ENCODE peak calls at places on chromosomes 13 and 19, in four cellular contexts. One of them, this sample, is unnamed.

GRCh38 chr19:42175952-42176648 is 41.4 kb downstream of the DEDD2 start:
- DNase-seq in breast epithelium: no peak
- DNase-seq in Peyer's patch: peak
- DNase-seq in caudate nucleus: no peak
- DNase-seq in this sample: no peak

GRCh38 chr19:35318679-35319448 is 10.1 kb upstream of the CD22 start:
- DNase-seq in breast epithelium: peak
- DNase-seq in Peyer's patch: peak
- DNase-seq in caudate nucleus: peak
- DNase-seq in this sample: peak

GRCh38 chr19:53365899-53366493 is 491 bp downstream of the ZNF525 start:
- DNase-seq in breast epithelium: no peak
- DNase-seq in Peyer's patch: no peak
- DNase-seq in caudate nucleus: no peak
- DNase-seq in this sample: no peak

GRCh38 chr13:71374471-71375041 is 492.4 kb downstream of the DACH1 start:
- DNase-seq in breast epithelium: no peak
- DNase-seq in Peyer's patch: no peak
- DNase-seq in caudate nucleus: no peak
- DNase-seq in this sample: no peak

GRCh38 chr19:17755977-17756670 is 4.8 kb downstream of the FCHO1 start:
- DNase-seq in breast epithelium: no peak
- DNase-seq in Peyer's patch: peak
- DNase-seq in caudate nucleus: peak
- DNase-seq in this sample: no peak

GRCh38 chr13:43397110-43397509 is 373.7 kb downstream of the DNAJC15 start:
- DNase-seq in breast epithelium: no peak
- DNase-seq in Peyer's patch: no peak
- DNase-seq in caudate nucleus: no peak
- DNase-seq in this sample: no peak

GRCh38 chr19:4930664-4931063 is 21.4 kb downstream of the UHRF1 start:
- DNase-seq in breast epithelium: no peak
- DNase-seq in Peyer's patch: no peak
- DNase-seq in caudate nucleus: no peak
- DNase-seq in this sample: no peak

GRCh38 chr19:11539495-11540365 is 1.1 kb downstream of the CNN1 start:
- DNase-seq in breast epithelium: no peak
- DNase-seq in Peyer's patch: no peak
- DNase-seq in caudate nucleus: no peak
- DNase-seq in this sample: no peak

GRCh38 chr13:63880705-63881104 is 2465.1 kb upstream of the PCDH20 start:
- DNase-seq in breast epithelium: no peak
- DNase-seq in Peyer's patch: no peak
- DNase-seq in caudate nucleus: no peak
- DNase-seq in this sample: no peak

GRCh38 chr19:11382898-11383705 is 1.0 kb downstream of the EPOR start:
- DNase-seq in breast epithelium: no peak
- DNase-seq in Peyer's patch: peak
- DNase-seq in caudate nucleus: no peak
- DNase-seq in this sample: no peak

GRCh38 chr19:48868196-48868886 is at the start of gene PLEKHA4:
- DNase-seq in breast epithelium: no peak
- DNase-seq in Peyer's patch: peak
- DNase-seq in caudate nucleus: no peak
- DNase-seq in this sample: no peak

GRCh38 chr19:29283366-29283765 is 70.4 kb upstream of the UQCRFS1 start:
- DNase-seq in breast epithelium: no peak
- DNase-seq in Peyer's patch: no peak
- DNase-seq in caudate nucleus: no peak
- DNase-seq in this sample: no peak

GRCh38 chr13:34967851-34968562 is 25.9 kb downstream of the NBEA start:
- DNase-seq in breast epithelium: no peak
- DNase-seq in Peyer's patch: no peak
- DNase-seq in caudate nucleus: no peak
- DNase-seq in this sample: no peak

GRCh38 chr13:74256969-74257368 is 122.8 kb upstream of the KLF12 start:
- DNase-seq in breast epithelium: no peak
- DNase-seq in Peyer's patch: no peak
- DNase-seq in caudate nucleus: no peak
- DNase-seq in this sample: no peak

DNA sequence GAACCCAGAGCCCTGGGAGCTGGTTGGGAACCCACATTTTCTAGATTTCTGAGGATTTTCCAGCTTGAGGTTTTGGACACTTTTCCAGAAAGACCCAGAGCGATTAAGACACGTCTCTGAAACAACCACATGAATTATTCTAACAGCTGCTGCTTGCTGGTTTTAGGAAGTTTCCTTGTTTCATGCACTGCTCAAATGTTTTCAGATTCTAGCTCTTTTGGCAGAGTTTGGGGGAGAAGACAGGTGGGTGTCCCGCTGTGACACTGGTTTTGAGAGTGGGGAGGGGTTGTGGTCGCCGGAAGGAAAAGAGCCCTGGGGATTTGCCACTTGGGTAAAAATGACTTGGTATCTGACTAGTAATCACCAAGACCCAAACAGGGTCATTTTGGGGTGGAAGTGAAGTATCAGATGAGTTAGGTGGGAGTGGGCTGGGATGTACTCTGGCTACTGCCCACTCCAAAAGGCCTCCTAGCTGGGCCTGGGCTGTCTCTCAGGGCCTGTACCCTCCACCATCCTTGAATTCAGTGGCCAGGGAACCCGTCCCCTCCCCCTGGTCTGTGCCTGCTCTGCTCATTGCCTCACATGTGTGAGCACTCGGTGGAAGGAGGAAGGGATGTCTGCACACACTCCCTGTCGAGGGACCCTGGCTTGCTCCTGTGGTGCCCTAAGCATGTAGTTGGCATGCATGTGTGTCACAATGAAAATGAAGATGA is 13.2 kb downstream of the GATAD2A start:
- DNase-seq in breast epithelium: no peak
- DNase-seq in Peyer's patch: no peak
- DNase-seq in caudate nucleus: no peak
- DNase-seq in this sample: no peak
- H3K27ac ChIP-seq in breast epithelium: no peak
- H3K27ac ChIP-seq in Peyer's patch: no peak
- H3K27ac ChIP-seq in caudate nucleus: no peak
- H3K27ac ChIP-seq in this sample: no peak

DNA sequence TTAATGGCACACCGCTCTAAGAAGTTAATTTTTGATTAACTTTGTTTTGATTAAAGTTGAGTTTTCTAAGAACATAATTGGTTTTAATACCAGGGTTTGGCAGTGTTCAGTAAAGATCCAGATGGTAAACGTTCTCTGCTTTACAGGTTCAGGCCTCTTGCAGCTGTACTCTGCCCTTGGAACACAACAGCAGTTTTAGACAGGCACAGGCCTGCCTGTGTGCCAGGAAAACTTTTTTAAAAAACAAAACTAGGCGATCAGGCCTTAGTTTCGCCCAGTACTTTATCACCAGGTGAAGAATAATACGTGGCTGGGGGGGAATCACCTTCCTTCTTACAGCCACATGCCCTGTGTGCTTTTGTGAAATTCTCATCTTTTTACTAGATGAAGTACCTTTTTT is 38.0 kb upstream of the TEX29 start:
- DNase-seq in breast epithelium: no peak
- DNase-seq in Peyer's patch: no peak
- DNase-seq in caudate nucleus: no peak
- DNase-seq in this sample: no peak
- H3K27ac ChIP-seq in breast epithelium: peak
- H3K27ac ChIP-seq in Peyer's patch: no peak
- H3K27ac ChIP-seq in caudate nucleus: peak
- H3K27ac ChIP-seq in this sample: peak

GRCh38 chr19:45668342-45668871 is 386 bp downstream of the GIPR start:
- DNase-seq in breast epithelium: no peak
- DNase-seq in Peyer's patch: no peak
- DNase-seq in caudate nucleus: no peak
- DNase-seq in this sample: no peak

GRCh38 chr19:45670670-45671453 is 2.8 kb downstream of the GIPR start:
- DNase-seq in breast epithelium: peak
- DNase-seq in Peyer's patch: peak
- DNase-seq in caudate nucleus: no peak
- DNase-seq in this sample: no peak

GRCh38 chr19:45663800-45664199 is 4.2 kb upstream of the GIPR start:
- DNase-seq in breast epithelium: no peak
- DNase-seq in Peyer's patch: no peak
- DNase-seq in caudate nucleus: no peak
- DNase-seq in this sample: no peak

GRCh38 chr19:45664575-45664974 is 3.4 kb upstream of the GIPR start:
- DNase-seq in breast epithelium: no peak
- DNase-seq in Peyer's patch: no peak
- DNase-seq in caudate nucleus: no peak
- DNase-seq in this sample: no peak

GRCh38 chr19:45667620-45668341 is at the start of gene GIPR:
- DNase-seq in breast epithelium: no peak
- DNase-seq in Peyer's patch: peak
- DNase-seq in caudate nucleus: no peak
- DNase-seq in this sample: no peak
- H3K27ac ChIP-seq in breast epithelium: peak
- H3K27ac ChIP-seq in Peyer's patch: peak
- H3K27ac ChIP-seq in caudate nucleus: no peak
- H3K27ac ChIP-seq in this sample: no peak

GRCh38 chr13:61002686-61003085 is 413.0 kb downstream of the PCDH20 start:
- DNase-seq in breast epithelium: no peak
- DNase-seq in Peyer's patch: no peak
- DNase-seq in caudate nucleus: no peak
- DNase-seq in this sample: no peak
- H3K27ac ChIP-seq in breast epithelium: no peak
- H3K27ac ChIP-seq in Peyer's patch: no peak
- H3K27ac ChIP-seq in caudate nucleus: no peak
- H3K27ac ChIP-seq in this sample: no peak

GRCh38 chr19:7413629-7414028 is 64.9 kb downstream of the ARHGEF18 start:
- DNase-seq in breast epithelium: no peak
- DNase-seq in Peyer's patch: no peak
- DNase-seq in caudate nucleus: no peak
- DNase-seq in this sample: no peak
- H3K27ac ChIP-seq in breast epithelium: no peak
- H3K27ac ChIP-seq in Peyer's patch: no peak
- H3K27ac ChIP-seq in caudate nucleus: no peak
- H3K27ac ChIP-seq in this sample: no peak

GRCh38 chr19:43533546-43534304 is 737 bp downstream of the ZNF575 start:
- DNase-seq in breast epithelium: peak
- DNase-seq in Peyer's patch: peak
- DNase-seq in caudate nucleus: peak
- DNase-seq in this sample: peak

GRCh38 chr19:43534811-43535761 is 2.1 kb downstream of the ZNF575 start:
- DNase-seq in breast epithelium: peak
- DNase-seq in Peyer's patch: peak
- DNase-seq in caudate nucleus: no peak
- DNase-seq in this sample: peak

GRCh38 chr19:43532962-43533545 is at the start of gene ZNF575:
- DNase-seq in breast epithelium: peak
- DNase-seq in Peyer's patch: peak
- DNase-seq in caudate nucleus: peak
- DNase-seq in this sample: peak

GRCh38 chr19:43534305-43534612 is 1.3 kb downstream of the ZNF575 start:
- DNase-seq in breast epithelium: no peak
- DNase-seq in Peyer's patch: no peak
- DNase-seq in caudate nucleus: no peak
- DNase-seq in this sample: no peak

DNA sequence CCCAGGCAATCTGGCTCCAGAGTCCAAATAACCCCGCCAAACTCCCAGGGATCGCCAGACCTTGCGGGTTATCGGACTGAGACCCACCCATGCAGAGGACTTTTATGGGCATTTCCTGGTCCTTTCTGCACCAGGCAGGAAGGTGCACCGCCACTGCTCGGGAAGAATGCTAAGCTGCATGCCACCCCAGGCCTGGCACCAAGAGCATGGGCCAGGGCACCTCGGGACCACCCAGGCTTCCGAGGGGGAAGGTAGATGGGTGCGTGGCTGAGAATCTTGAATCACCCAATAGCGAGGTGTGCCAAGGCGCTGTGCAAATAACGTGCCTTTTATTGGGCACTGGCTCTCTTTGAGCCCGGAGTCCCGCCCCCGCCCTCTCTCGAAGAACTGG is 422 bp upstream of the ZNF575 start:
- DNase-seq in breast epithelium: peak
- DNase-seq in Peyer's patch: no peak
- DNase-seq in caudate nucleus: peak
- DNase-seq in this sample: no peak
- H3K27ac ChIP-seq in breast epithelium: peak
- H3K27ac ChIP-seq in Peyer's patch: peak
- H3K27ac ChIP-seq in caudate nucleus: peak
- H3K27ac ChIP-seq in this sample: peak

DNA sequence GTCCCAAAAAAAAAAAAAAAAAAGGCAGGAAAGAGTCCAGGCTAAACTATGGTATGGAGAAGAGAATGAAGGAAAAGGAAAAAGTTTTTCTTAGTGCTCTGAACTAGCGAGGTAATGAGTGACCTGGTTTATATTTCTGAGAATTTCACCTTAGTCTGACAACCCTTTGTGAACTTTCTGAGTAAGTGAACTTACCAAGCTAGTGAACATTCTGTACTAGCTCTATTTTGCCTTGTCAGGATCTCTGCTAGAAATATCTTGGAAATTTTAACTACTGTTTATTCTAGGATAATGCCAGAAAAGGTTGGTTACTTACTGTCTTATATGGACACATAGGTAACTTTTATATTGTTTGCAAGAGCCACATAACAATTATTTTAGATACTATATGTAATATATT is 4.4 kb downstream of the TRIM13 start:
- DNase-seq in breast epithelium: no peak
- DNase-seq in Peyer's patch: no peak
- DNase-seq in caudate nucleus: no peak
- DNase-seq in this sample: no peak
- H3K27ac ChIP-seq in breast epithelium: no peak
- H3K27ac ChIP-seq in Peyer's patch: no peak
- H3K27ac ChIP-seq in caudate nucleus: no peak
- H3K27ac ChIP-seq in this sample: peak

This sample was measured in thoracic aorta.